ENCODE peak calls at places on chromosomes 7 and 10, in five cellular contexts. Z is amniotic epithelial cell; J is DMS153; W is Ammon's horn; H is activated CD8-positive, alpha-beta T cell treated with anti-CD3 and anti-CD28 coated beads, Interleukin-2, amount 10 ng/mL, durations not matched to agents 7 days and 5 days. L is an unnamed sample.

GRCh38 chr7:27171636-27172387 is 2.3 kb downstream of the HOXA10 start:
- DNase-seq in Z (no peak), J (peak), H (no peak), W (no peak), L (no peak)

GRCh38 chr7:74230446-74231231 is 20.8 kb downstream of the LAT2 start:
- DNase-seq in H (no peak), Z (no peak), J (no peak), W (no peak), L (no peak)

GRCh38 chr7:78588393-78588792 is 789.8 kb downstream of the PHTF2 start:
- DNase-seq in H (no peak), J (no peak), Z (no peak), W (peak), L (no peak)

GRCh38 chr7:927031-927671 is 27.3 kb downstream of the ADAP1 start:
- DNase-seq in W (peak), H (no peak), J (no peak), Z (no peak), L (no peak)

GRCh38 chr10:21808525-21808924 is 195.0 kb downstream of the DNAJC1 start:
- DNase-seq in Z (no peak), J (no peak), W (no peak), H (no peak), L (no peak)

GRCh38 chr10:47094126-47094525 is 182.9 kb downstream of the PTPN20 start:
- DNase-seq in Z (no peak), W (no peak), J (no peak), H (no peak), L (no peak)

GRCh38 chr7:26694713-26695112 is 169.7 kb downstream of the SKAP2 start:
- DNase-seq in Z (no peak), J (no peak), H (no peak), W (no peak), L (no peak)

GRCh38 chr7:110677405-110677804 is 413.5 kb upstream of the LRRN3 start:
- DNase-seq in J (no peak), Z (no peak), H (no peak), W (no peak), L (no peak)

GRCh38 chr10:69800109-69800508 is 1.6 kb upstream of the COL13A1 start:
- DNase-seq in J (no peak), W (peak), Z (peak), H (no peak), L (peak)

L was measured in HCT116.